ENCODE peak calls at places on chromosomes 2 and 18, in five cellular contexts. One of them, this sample, is unnamed.
A peak's percentile ranks its signal among the peaks of the same experiment; 100 is the strongest.

GRCh38 chr2:207161247-207161646 is 4.5 kb downstream of the KLF7 start:
- DNase-seq in effector memory CD4-positive, alpha-beta T cell: no peak
- DNase-seq in H1: no peak
- DNase-seq in neuronal stem cell: no peak
- DNase-seq in lower lobe of right lung: no peak
- DNase-seq in this sample: no peak

GRCh38 chr18:36179562-36180334 is 7.5 kb upstream of the MOCOS start:
- DNase-seq in effector memory CD4-positive, alpha-beta T cell: no peak
- DNase-seq in H1: no peak
- DNase-seq in neuronal stem cell: no peak
- DNase-seq in lower lobe of right lung: peak; percentile 77
- DNase-seq in this sample: no peak

GRCh38 chr2:234673961-234674759 is 177.3 kb upstream of the ARL4C start:
- DNase-seq in effector memory CD4-positive, alpha-beta T cell: no peak
- DNase-seq in H1: no peak
- DNase-seq in neuronal stem cell: no peak
- DNase-seq in lower lobe of right lung: no peak
- DNase-seq in this sample: no peak

GRCh38 chr18:23587220-23587642 is 925 bp upstream of the NPC1 start:
- DNase-seq in effector memory CD4-positive, alpha-beta T cell: no peak
- DNase-seq in H1: no peak
- DNase-seq in neuronal stem cell: no peak
- DNase-seq in lower lobe of right lung: no peak
- DNase-seq in this sample: no peak

GRCh38 chr2:101679037-101679726 is 18.3 kb upstream of the MAP4K4 start:
- DNase-seq in effector memory CD4-positive, alpha-beta T cell: no peak
- DNase-seq in H1: no peak
- DNase-seq in neuronal stem cell: no peak
- DNase-seq in lower lobe of right lung: no peak
- DNase-seq in this sample: no peak

GRCh38 chr2:42951263-42951938 is 159.0 kb upstream of the HAAO start:
- DNase-seq in effector memory CD4-positive, alpha-beta T cell: no peak
- DNase-seq in H1: no peak
- DNase-seq in neuronal stem cell: no peak
- DNase-seq in lower lobe of right lung: no peak
- DNase-seq in this sample: no peak

GRCh38 chr2:10544252-10544651 is 96.1 kb upstream of the ODC1 start:
- DNase-seq in effector memory CD4-positive, alpha-beta T cell: peak; percentile 4
- DNase-seq in H1: no peak
- DNase-seq in neuronal stem cell: no peak
- DNase-seq in lower lobe of right lung: no peak
- DNase-seq in this sample: no peak

GRCh38 chr2:36486546-36487044 is 111.4 kb downstream of the FEZ2 start:
- DNase-seq in effector memory CD4-positive, alpha-beta T cell: no peak
- DNase-seq in H1: no peak
- DNase-seq in neuronal stem cell: no peak
- DNase-seq in lower lobe of right lung: no peak
- DNase-seq in this sample: peak; percentile 27

GRCh38 chr2:108719149-108720044 is at the start of gene RANBP2:
- DNase-seq in effector memory CD4-positive, alpha-beta T cell: peak; percentile 90
- DNase-seq in H1: peak; percentile 95
- DNase-seq in neuronal stem cell: peak; percentile 94
- DNase-seq in lower lobe of right lung: peak; percentile 98
- DNase-seq in this sample: peak; percentile 95

GRCh38 chr18:54946149-54946581 is 13.1 kb downstream of the CCDC68 start:
- DNase-seq in effector memory CD4-positive, alpha-beta T cell: no peak
- DNase-seq in H1: no peak
- DNase-seq in neuronal stem cell: no peak
- DNase-seq in lower lobe of right lung: no peak
- DNase-seq in this sample: no peak

GRCh38 chr18:71707985-71708500 is 836.1 kb downstream of the CBLN2 start:
- DNase-seq in effector memory CD4-positive, alpha-beta T cell: no peak
- DNase-seq in H1: no peak
- DNase-seq in neuronal stem cell: no peak
- DNase-seq in lower lobe of right lung: no peak
- DNase-seq in this sample: no peak

GRCh38 chr2:151891566-151892194 is 63.5 kb upstream of the ARL5A start:
- DNase-seq in effector memory CD4-positive, alpha-beta T cell: no peak
- DNase-seq in H1: no peak
- DNase-seq in neuronal stem cell: no peak
- DNase-seq in lower lobe of right lung: no peak
- DNase-seq in this sample: no peak

GRCh38 chr2:26344581-26345283 is 1.2 kb upstream of the SELENOI start:
- DNase-seq in effector memory CD4-positive, alpha-beta T cell: no peak
- DNase-seq in H1: no peak
- DNase-seq in neuronal stem cell: no peak
- DNase-seq in lower lobe of right lung: no peak
- DNase-seq in this sample: peak; percentile 39

GRCh38 chr2:8255448-8255800 is 426.4 kb upstream of the ID2 start:
- DNase-seq in effector memory CD4-positive, alpha-beta T cell: no peak
- DNase-seq in H1: no peak
- DNase-seq in neuronal stem cell: no peak
- DNase-seq in lower lobe of right lung: no peak
- DNase-seq in this sample: no peak

GRCh38 chr2:106096446-106097369 is 97.4 kb downstream of the UXS1 start:
- DNase-seq in effector memory CD4-positive, alpha-beta T cell: no peak
- DNase-seq in H1: no peak
- DNase-seq in neuronal stem cell: no peak
- DNase-seq in lower lobe of right lung: no peak
- DNase-seq in this sample: no peak

GRCh38 chr2:28896906-28897305 is 2.4 kb downstream of the WDR43 start:
- DNase-seq in effector memory CD4-positive, alpha-beta T cell: no peak
- DNase-seq in H1: no peak
- DNase-seq in neuronal stem cell: no peak
- DNase-seq in lower lobe of right lung: no peak
- DNase-seq in this sample: no peak

GRCh38 chr2:36123995-36124394 is 231.6 kb upstream of the CRIM1 start:
- DNase-seq in effector memory CD4-positive, alpha-beta T cell: no peak
- DNase-seq in H1: no peak
- DNase-seq in neuronal stem cell: no peak
- DNase-seq in lower lobe of right lung: no peak
- DNase-seq in this sample: no peak

GRCh38 chr2:68295523-68295922 is 24.2 kb downstream of the CNRIP1 start:
- DNase-seq in effector memory CD4-positive, alpha-beta T cell: no peak
- DNase-seq in H1: no peak
- DNase-seq in neuronal stem cell: no peak
- DNase-seq in lower lobe of right lung: no peak
- DNase-seq in this sample: no peak

GRCh38 chr2:74104839-74105238 is 42.9 kb downstream of the BOLA3 start:
- DNase-seq in effector memory CD4-positive, alpha-beta T cell: no peak
- DNase-seq in H1: no peak
- DNase-seq in neuronal stem cell: no peak
- DNase-seq in lower lobe of right lung: no peak
- DNase-seq in this sample: no peak

GRCh38 chr2:201971516-201972228 is 62.0 kb upstream of the FZD7 start:
- DNase-seq in effector memory CD4-positive, alpha-beta T cell: no peak
- DNase-seq in H1: no peak
- DNase-seq in neuronal stem cell: no peak
- DNase-seq in lower lobe of right lung: no peak
- DNase-seq in this sample: no peak

GRCh38 chr2:29950432-29950943 is 29.1 kb upstream of the ALK start:
- DNase-seq in effector memory CD4-positive, alpha-beta T cell: no peak
- DNase-seq in H1: no peak
- DNase-seq in neuronal stem cell: no peak
- DNase-seq in lower lobe of right lung: no peak
- DNase-seq in this sample: no peak

GRCh38 chr18:42854558-42854957 is 260.9 kb downstream of the RIT2 start:
- DNase-seq in effector memory CD4-positive, alpha-beta T cell: no peak
- DNase-seq in H1: no peak
- DNase-seq in neuronal stem cell: no peak
- DNase-seq in lower lobe of right lung: no peak
- DNase-seq in this sample: no peak

DNA sequence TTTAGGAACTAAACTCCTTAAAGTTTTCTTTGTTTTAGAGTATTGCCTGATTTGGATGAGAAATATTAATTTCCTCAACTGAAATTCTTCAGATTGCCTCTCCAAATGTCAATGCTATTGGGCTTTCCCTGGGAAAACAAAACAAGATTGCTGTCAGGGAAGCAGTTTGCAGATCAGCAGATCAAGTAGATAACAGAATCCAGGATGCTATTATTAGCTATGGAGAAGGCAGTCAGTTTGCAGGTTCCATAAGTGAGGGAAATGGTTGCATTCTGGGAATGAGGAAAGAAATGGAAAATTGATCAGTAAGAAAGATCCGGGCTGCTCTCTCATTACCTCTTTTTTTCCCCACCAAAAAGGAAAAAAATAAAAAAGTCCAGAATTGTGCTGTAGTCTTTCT is 11.0 kb downstream of the LINC00305 start:
- DNase-seq in effector memory CD4-positive, alpha-beta T cell: no peak
- DNase-seq in H1: no peak
- DNase-seq in neuronal stem cell: no peak
- DNase-seq in lower lobe of right lung: no peak
- DNase-seq in this sample: no peak
- H3K4me1 ChIP-seq in effector memory CD4-positive, alpha-beta T cell: no peaks in the 10 kb centered on the region
- H3K4me1 ChIP-seq in H1: peaks cover 9% of the 10 kb centered on the region
- H3K4me1 ChIP-seq in neuronal stem cell: peaks cover 7% of the 10 kb centered on the region
- H3K4me1 ChIP-seq in lower lobe of right lung: no peaks in the 10 kb centered on the region
- H3K4me1 ChIP-seq in this sample: peaks cover 17% of the 10 kb centered on the region

GRCh38 chr18:79383388-79384056 is 12.2 kb upstream of the NFATC1 start:
- DNase-seq in effector memory CD4-positive, alpha-beta T cell: no peak
- DNase-seq in H1: no peak
- DNase-seq in neuronal stem cell: no peak
- DNase-seq in lower lobe of right lung: no peak
- DNase-seq in this sample: no peak

GRCh38 chr18:79385749-79386341 is 9.9 kb upstream of the NFATC1 start:
- DNase-seq in effector memory CD4-positive, alpha-beta T cell: no peak
- DNase-seq in H1: no peak
- DNase-seq in neuronal stem cell: no peak
- DNase-seq in lower lobe of right lung: no peak
- DNase-seq in this sample: no peak

GRCh38 chr18:79385326-79385725 is 10.4 kb upstream of the NFATC1 start:
- DNase-seq in effector memory CD4-positive, alpha-beta T cell: no peak
- DNase-seq in H1: no peak
- DNase-seq in neuronal stem cell: no peak
- DNase-seq in lower lobe of right lung: no peak
- DNase-seq in this sample: no peak

GRCh38 chr18:79384151-79384807 is 11.5 kb upstream of the NFATC1 start:
- DNase-seq in effector memory CD4-positive, alpha-beta T cell: no peak
- DNase-seq in H1: no peak
- DNase-seq in neuronal stem cell: no peak
- DNase-seq in lower lobe of right lung: no peak
- DNase-seq in this sample: no peak

DNA sequence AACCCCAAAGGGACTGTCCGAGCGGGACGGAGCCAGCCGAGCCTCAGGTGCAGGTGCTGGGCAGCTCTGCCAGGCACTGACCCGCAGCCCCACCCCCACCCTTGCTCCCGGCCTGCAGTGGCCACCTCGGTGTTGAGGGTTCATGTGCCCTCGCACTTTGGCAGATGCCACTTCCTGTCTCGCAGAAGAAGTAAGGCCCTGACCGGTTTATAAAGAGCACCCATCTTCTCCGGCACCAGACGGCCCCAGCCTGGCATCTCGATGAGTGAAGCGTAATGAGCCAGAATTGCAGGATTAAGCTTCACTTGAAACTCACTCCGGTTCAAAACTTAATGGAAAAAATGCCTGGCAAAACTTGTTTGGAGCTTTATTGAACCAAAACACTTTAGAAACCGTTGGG is 10.9 kb upstream of the NFATC1 start:
- DNase-seq in effector memory CD4-positive, alpha-beta T cell: no peak
- DNase-seq in H1: no peak
- DNase-seq in neuronal stem cell: no peak
- DNase-seq in lower lobe of right lung: no peak
- DNase-seq in this sample: no peak
- H3K4me3 ChIP-seq in effector memory CD4-positive, alpha-beta T cell: no peak overlapping the region
- H3K4me3 ChIP-seq in H1: no peak overlapping the region
- H3K4me3 ChIP-seq in neuronal stem cell: no peak overlapping the region
- H3K4me3 ChIP-seq in lower lobe of right lung: no peak overlapping the region
- H3K4me3 ChIP-seq in this sample: no peak overlapping the region

DNA sequence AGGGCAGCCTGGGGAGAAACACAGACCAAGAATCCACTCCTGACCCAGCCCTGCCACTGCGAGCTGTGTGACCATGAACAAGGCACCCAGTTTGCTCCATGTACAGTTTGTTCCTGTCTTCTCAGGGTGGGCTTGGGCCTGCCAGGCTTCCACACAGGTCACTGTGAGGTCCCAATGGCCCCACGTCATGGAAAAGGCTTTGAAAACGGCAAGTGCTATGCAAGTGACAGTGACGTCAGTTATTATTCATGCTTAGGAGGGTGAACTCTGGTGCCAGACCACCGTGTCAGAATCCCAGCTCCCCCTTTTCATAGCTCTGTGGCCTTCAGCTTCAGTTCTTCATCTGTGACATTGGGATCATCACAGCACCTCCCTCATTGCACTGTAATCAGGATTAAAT is 87.1 kb downstream of the TNS1 start:
- DNase-seq in effector memory CD4-positive, alpha-beta T cell: no peak
- DNase-seq in H1: no peak
- DNase-seq in neuronal stem cell: no peak
- DNase-seq in lower lobe of right lung: no peak
- DNase-seq in this sample: no peak
- H3K4me1 ChIP-seq in effector memory CD4-positive, alpha-beta T cell: no peaks in the 10 kb centered on the region
- H3K4me1 ChIP-seq in H1: peaks cover 45% of the 10 kb centered on the region
- H3K4me1 ChIP-seq in neuronal stem cell: peaks cover 28% of the 10 kb centered on the region
- H3K4me1 ChIP-seq in lower lobe of right lung: peaks cover 100% of the 10 kb centered on the region
- H3K4me1 ChIP-seq in this sample: no peaks in the 10 kb centered on the region

DNA sequence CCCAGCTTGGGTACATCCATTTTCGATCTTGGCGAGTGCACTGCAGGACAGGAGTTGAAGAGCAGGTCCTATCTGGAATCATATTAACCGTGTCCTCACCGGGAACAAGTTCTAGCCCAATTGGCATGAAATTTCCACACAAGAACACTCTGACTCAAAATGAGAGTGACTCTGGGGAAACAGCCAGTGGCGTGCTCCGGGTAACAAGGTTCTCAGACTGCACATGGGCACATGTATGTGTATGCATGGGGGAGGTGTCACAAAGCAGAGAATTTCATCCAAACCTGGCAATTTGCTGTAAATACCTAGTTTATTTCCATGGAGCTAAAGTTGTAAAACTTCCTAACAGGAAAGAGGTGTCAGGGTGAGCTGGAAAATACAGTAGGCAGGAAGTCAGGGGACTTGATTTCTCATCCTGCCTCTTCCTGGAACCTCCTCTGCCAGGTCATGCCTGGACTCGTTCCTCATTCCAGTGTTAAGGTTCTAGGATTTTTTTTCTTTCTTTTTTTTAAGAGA is 1.7 kb downstream of the TUBB6 start:
- DNase-seq in effector memory CD4-positive, alpha-beta T cell: no peak
- DNase-seq in H1: no peak
- DNase-seq in neuronal stem cell: no peak
- DNase-seq in lower lobe of right lung: no peak
- DNase-seq in this sample: no peak
- H3K4me3 ChIP-seq in effector memory CD4-positive, alpha-beta T cell: no peak overlapping the region
- H3K4me3 ChIP-seq in H1: peak overlapping the region; percentile 6
- H3K4me3 ChIP-seq in neuronal stem cell: peak overlapping the region; percentile 95
- H3K4me3 ChIP-seq in lower lobe of right lung: peak overlapping the region; percentile 71
- H3K4me3 ChIP-seq in this sample: peak overlapping the region; percentile 63

GRCh38 chr2:119233326-119234020 is 9.8 kb downstream of the STEAP3 start:
- DNase-seq in effector memory CD4-positive, alpha-beta T cell: no peak
- DNase-seq in H1: no peak
- DNase-seq in neuronal stem cell: no peak
- DNase-seq in lower lobe of right lung: no peak
- DNase-seq in this sample: no peak
- H3K4me1 ChIP-seq in effector memory CD4-positive, alpha-beta T cell: no peaks in the 10 kb centered on the region
- H3K4me1 ChIP-seq in H1: peaks cover 23% of the 10 kb centered on the region
- H3K4me1 ChIP-seq in neuronal stem cell: peaks cover 21% of the 10 kb centered on the region
- H3K4me1 ChIP-seq in lower lobe of right lung: no peaks in the 10 kb centered on the region
- H3K4me1 ChIP-seq in this sample: no peaks in the 10 kb centered on the region

This sample was measured in HAP-1.